ENCODE peak calls at places on chromosomes 11 and 22, in five cellular contexts. G, X, L, J and Y are unnamed samples.

GRCh38 chr11:133911169-133911568 is 45.6 kb downstream of the IGSF9B start:
- DNase-seq in G (no peak), X (no peak), J (no peak), L (no peak), Y (peak)

GRCh38 chr11:57324154-57324885 is 432 bp downstream of the TNKS1BP1 start:
- DNase-seq in J (no peak), L (peak), X (peak), G (peak), Y (peak)

GRCh38 chr22:25822344-25822743 is 80.4 kb downstream of the MYO18B start:
- DNase-seq in G (no peak), L (no peak), X (no peak), J (no peak), Y (no peak)

GRCh38 chr22:49724893-49725489 is 102.7 kb downstream of the BRD1 start:
- DNase-seq in J (no peak), L (peak), X (peak), G (no peak), Y (peak)

GRCh38 chr11:113176971-113177370 is 137.4 kb upstream of the TTC12 start:
- DNase-seq in J (peak), G (peak), X (no peak), L (peak), Y (no peak)

GRCh38 chr11:124920870-124921609 is 2.0 kb downstream of the HEPN1 start:
- DNase-seq in L (peak), G (peak), J (no peak), X (peak), Y (peak)

GRCh38 chr11:75625970-75626691 is 42.7 kb downstream of the MAP6 start:
- DNase-seq in X (no peak), G (peak), J (peak), L (peak), Y (peak)

GRCh38 chr11:46700251-46701077 is at the start of the genes ARHGAP1 and ZNF408:
- DNase-seq in G (peak), J (peak), X (peak), L (peak), Y (peak)

GRCh38 chr22:36386351-36386899 is 1.3 kb downstream of the MYH9 start:
- DNase-seq in X (peak), L (peak), G (peak), J (no peak), Y (peak)

GRCh38 chr11:27158763-27159679 is 118.4 kb downstream of the BBOX1 start:
- DNase-seq in X (no peak), L (peak), G (peak), J (peak), Y (no peak)

GRCh38 chr11:110713469-110713776 is 1.2 kb upstream of the ARHGAP20 start:
- DNase-seq in L (no peak), X (peak), J (no peak), G (no peak), Y (no peak)

GRCh38 chr22:29524440-29525191 is 28.9 kb downstream of the THOC5 start:
- DNase-seq in X (no peak), L (peak), J (no peak), G (peak), Y (no peak)

GRCh38 chr11:108713076-108713790 is 48.4 kb downstream of the DDX10 start:
- DNase-seq in J (no peak), L (peak), X (no peak), G (peak), Y (no peak)

GRCh38 chr11:95684701-95685100 is 104.9 kb downstream of the FAM76B start:
- DNase-seq in L (no peak), G (no peak), X (no peak), J (no peak), Y (no peak)

GRCh38 chr22:20881231-20881630 is 22.4 kb downstream of the SNAP29 start:
- DNase-seq in J (no peak), L (peak), G (no peak), X (no peak), Y (no peak)

GRCh38 chr11:101442171-101442570 is 141.6 kb downstream of the TRPC6 start:
- DNase-seq in L (peak), X (no peak), J (peak), G (peak), Y (no peak)

GRCh38 chr11:101436511-101437142 is 147.2 kb downstream of the TRPC6 start:
- DNase-seq in L (peak), X (no peak), J (no peak), G (peak), Y (no peak)

GRCh38 chr11:79082920-79083319 is 357.9 kb downstream of the TENM4 start:
- DNase-seq in X (no peak), G (no peak), L (no peak), J (no peak), Y (no peak)

GRCh38 chr11:104164028-104164520 is at the start of gene PDGFD:
- DNase-seq in J (no peak), X (peak), L (peak), G (peak), Y (peak)

GRCh38 chr11:20337526-20338154 is 25.9 kb upstream of the HTATIP2 start:
- DNase-seq in L (peak), G (peak), X (no peak), J (no peak), Y (no peak)

GRCh38 chr11:45252134-45252856 is 33.8 kb downstream of the SYT13 start:
- DNase-seq in L (peak), G (no peak), X (peak), J (no peak), Y (peak)

GRCh38 chr11:112516261-112516660 is 255.6 kb upstream of the PLET1 start:
- DNase-seq in X (no peak), J (no peak), L (no peak), G (no peak), Y (no peak)

GRCh38 chr22:31345331-31346254 is 553 bp downstream of the PATZ1 start:
- DNase-seq in G (peak), X (peak), J (no peak), L (peak), Y (peak)

GRCh38 chr11:9160166-9160565 is 68.8 kb upstream of the SCUBE2 start:
- DNase-seq in X (no peak), L (no peak), J (no peak), G (peak), Y (no peak)

GRCh38 chr11:92111291-92111690 is 113.3 kb upstream of the FAT3 start:
- DNase-seq in J (no peak), L (no peak), X (no peak), G (no peak), Y (no peak)

GRCh38 chr11:133796043-133796795 is 49.1 kb downstream of the SPATA19 start:
- DNase-seq in J (no peak), G (no peak), X (no peak), L (no peak), Y (no peak)

GRCh38 chr11:62446091-62446490 is 27.3 kb downstream of the SCGB1A1 start:
- DNase-seq in J (no peak), X (no peak), L (no peak), G (peak), Y (no peak)

GRCh38 chr22:25953919-25954318 is 211.9 kb downstream of the MYO18B start:
- DNase-seq in G (no peak), J (no peak), X (no peak), L (no peak), Y (no peak)

GRCh38 chr22:17213976-17214375 is 5.3 kb downstream of the ADA2 start:
- DNase-seq in X (peak), J (no peak), L (peak), G (peak), Y (peak)

GRCh38 chr11:109196016-109196415 is 226.0 kb upstream of the C11orf87 start:
- DNase-seq in J (no peak), X (no peak), L (peak), G (peak), Y (no peak)

GRCh38 chr11:128195057-128195751 is 392.2 kb downstream of the ETS1 start:
- DNase-seq in X (no peak), G (no peak), J (no peak), L (no peak), Y (no peak)

GRCh38 chr22:32826537-32826936 is 25.0 kb downstream of the TIMP3 start:
- DNase-seq in L (no peak), J (no peak), X (no peak), G (no peak), Y (no peak)

GRCh38 chr11:16184588-16184987 is 171.8 kb downstream of the SOX6 start:
- DNase-seq in L (peak), J (peak), X (no peak), G (peak), Y (no peak)

GRCh38 chr11:66852466-66853241 is 4.2 kb upstream of the LRFN4 start:
- DNase-seq in G (no peak), L (no peak), X (peak), J (no peak), Y (peak)

GRCh38 chr22:39661842-39662676 is 91.5 kb downstream of the CACNA1I start:
- DNase-seq in J (no peak), X (no peak), G (no peak), L (no peak), Y (no peak)

GRCh38 chr11:61688368-61689163 is 8.4 kb downstream of the DAGLA start:
- DNase-seq in G (peak), X (peak), L (peak), J (peak), Y (peak)

GRCh38 chr11:72673943-72674828 is at the start of gene PDE2A:
- DNase-seq in X (no peak), J (no peak), G (no peak), L (no peak), Y (no peak)

GRCh38 chr11:11211888-11212287 is 141.2 kb downstream of the CSNK2A3 start:
- DNase-seq in G (no peak), J (no peak), X (no peak), L (no peak), Y (no peak)

GRCh38 chr11:75346912-75347647 is 4.4 kb downstream of the ARRB1 start:
- DNase-seq in J (no peak), L (peak), X (peak), G (peak), Y (peak)

DNA sequence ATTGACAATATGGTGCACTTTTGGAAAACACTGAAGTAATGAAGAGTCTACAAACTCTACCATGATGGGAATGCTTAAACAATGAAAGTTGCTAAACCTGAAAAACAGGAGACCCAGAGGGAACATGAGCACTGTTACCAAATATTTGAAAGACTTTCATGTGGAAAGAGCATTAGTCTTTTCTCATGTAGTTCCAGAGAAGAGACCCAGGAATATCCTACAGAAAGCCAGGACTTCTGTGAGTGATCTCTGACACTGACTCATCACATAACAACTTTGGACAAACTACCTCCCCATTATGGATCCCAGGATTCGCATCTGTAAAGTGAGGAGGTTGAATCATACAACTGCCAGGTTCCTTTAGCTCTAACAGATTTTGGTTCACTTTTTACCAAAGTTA is 62.2 kb downstream of the FAM181B start:
- DNase-seq in L (no peak), X (no peak), J (no peak), G (no peak), Y (no peak)
- TF ChIP-seq CTCF in L (no peak), X (no peak), J (no peak), G (no peak), Y (no peak)

DNA sequence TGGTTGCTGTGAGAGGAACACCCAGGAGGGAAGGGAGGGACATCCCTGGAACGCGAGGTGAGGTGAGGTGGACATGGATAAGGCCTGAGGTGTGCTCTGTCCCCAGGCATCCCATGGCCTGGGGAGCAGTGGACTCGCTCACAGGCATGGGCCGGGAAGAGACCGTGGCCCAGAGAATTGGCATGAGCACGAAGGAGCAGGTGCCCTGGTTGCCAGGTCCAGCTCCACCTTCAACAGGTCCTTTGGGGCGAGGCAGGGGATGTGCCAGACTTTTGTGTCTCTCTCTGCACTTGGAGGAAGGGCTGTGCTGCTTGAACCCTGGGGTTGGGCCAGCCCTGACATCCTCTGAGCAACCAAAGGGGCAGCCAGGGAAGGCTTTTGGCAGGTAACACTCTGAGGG is 21.5 kb downstream of the MUC6 start:
- DNase-seq in X (no peak), L (no peak), J (no peak), G (no peak), Y (no peak)
- TF ChIP-seq CTCF in X (no peak), L (no peak), J (no peak), G (no peak), Y (no peak)

GRCh38 chr11:762421-763072 is 14.7 kb downstream of the GATD1 start:
- DNase-seq in J (no peak), X (no peak), G (peak), L (peak), Y (peak)
- TF ChIP-seq CTCF in J (peak), X (peak), G (peak), L (peak), Y (no peak)

GRCh38 chr11:35038211-35038930 is 100.6 kb upstream of the CD44 start:
- DNase-seq in X (no peak), J (no peak), L (peak), G (no peak), Y (no peak)
- TF ChIP-seq CTCF in X (no peak), J (no peak), L (no peak), G (no peak), Y (no peak)

GRCh38 chr11:88543902-88544655 is 206.5 kb upstream of the CTSC start:
- DNase-seq in X (peak), G (peak), J (peak), L (peak), Y (peak)

GRCh38 chr11:88544656-88545280 is 207.2 kb upstream of the CTSC start:
- DNase-seq in G (peak), L (no peak), J (no peak), X (no peak), Y (no peak)
- TF ChIP-seq CTCF in G (no peak), L (no peak), J (no peak), X (no peak), Y (no peak)

GRCh38 chr22:37472418-37473006 is 13.7 kb downstream of the MFNG start:
- DNase-seq in J (no peak), G (no peak), L (no peak), X (no peak), Y (no peak)
- TF ChIP-seq CTCF in J (peak), G (peak), L (peak), X (peak), Y (peak)

DNA sequence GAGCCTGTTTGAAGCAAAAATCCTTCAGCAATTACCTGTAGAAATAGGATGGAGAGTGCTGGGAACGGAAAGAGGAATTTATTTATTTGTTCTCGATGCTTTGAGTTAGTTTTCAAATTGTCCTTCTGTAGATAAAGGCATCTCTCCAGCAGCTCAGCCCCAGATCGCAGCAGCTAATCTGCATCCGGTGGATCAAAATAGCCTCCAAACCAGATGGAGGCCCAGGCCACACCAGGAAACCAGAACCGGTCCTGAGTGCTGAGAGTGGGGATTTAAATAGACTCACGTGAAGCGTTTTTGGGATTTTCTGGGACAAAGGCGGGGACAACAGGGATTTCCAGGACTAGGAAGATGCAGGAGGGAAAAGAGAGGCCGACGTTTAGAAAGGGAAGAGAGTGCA is 148.5 kb downstream of the TRIM29 start:
- DNase-seq in X (no peak), L (no peak), J (no peak), G (no peak), Y (no peak)
- TF ChIP-seq CTCF in X (no peak), L (no peak), J (no peak), G (no peak), Y (no peak)

GRCh38 chr11:12777208-12777874 is 103.1 kb downstream of the TEAD1 start:
- DNase-seq in L (no peak), G (peak), X (no peak), J (peak), Y (no peak)
- TF ChIP-seq CTCF in L (no peak), G (no peak), X (no peak), J (no peak), Y (no peak)